ENCODE peak calls at places on chromosome 5, in ten cellular contexts. P is GM12865, V is ovary, Z is PC-3, F is neural crest cell, A is breast epithelium, R is fibroblast of pulmonary artery, X is Calu3, C is GM10248, Q is cardiac fibroblast. I is an unnamed sample.

GRCh38 chr5:125199968-125200841 is 453.8 kb upstream of the ZNF608 start:
- DNase-seq in F (peak), C (peak), V (no peak), P (no peak), X (no peak), R (peak), Q (no peak), A (no peak), Z (no peak), I (peak)

GRCh38 chr5:161167001-161167765 is 315.2 kb upstream of the ATP10B start:
- DNase-seq in X (no peak), R (no peak), Q (no peak), P (no peak), A (no peak), Z (no peak), C (no peak), V (no peak), F (no peak), I (no peak)

GRCh38 chr5:77012601-77013000 is 17.6 kb upstream of the AGGF1 start:
- DNase-seq in A (no peak), Z (peak), F (no peak), X (peak), V (no peak), P (no peak), Q (peak), C (no peak), R (no peak), I (no peak)

GRCh38 chr5:128213340-128213739 is 129.8 kb downstream of the SLC12A2 start:
- DNase-seq in A (no peak), F (peak), R (peak), Z (peak), X (peak), C (no peak), P (peak), Q (peak), V (peak), I (no peak)

GRCh38 chr5:4230531-4230904 is 634.9 kb downstream of the IRX1 start:
- DNase-seq in Q (no peak), Z (no peak), R (no peak), A (no peak), X (no peak), P (no peak), C (no peak), F (peak), V (no peak), I (no peak)

GRCh38 chr5:172102913-172103629 is 85.0 kb downstream of the STK10 start:
- DNase-seq in Q (peak), A (peak), Z (peak), V (peak), C (no peak), P (no peak), X (peak), R (peak), F (peak), I (no peak)

GRCh38 chr5:173496883-173497255 is 119.6 kb downstream of the BOD1 start:
- DNase-seq in X (no peak), F (no peak), Z (no peak), Q (no peak), R (no peak), C (no peak), P (no peak), V (no peak), A (no peak), I (no peak)

GRCh38 chr5:61758711-61759110 is 426.7 kb downstream of the ZSWIM6 start:
- DNase-seq in Z (no peak), Q (no peak), X (no peak), R (no peak), V (no peak), C (no peak), F (no peak), A (no peak), P (no peak), I (no peak)

GRCh38 chr5:133896446-133896845 is 72.0 kb downstream of the C5orf15 start:
- DNase-seq in F (no peak), V (no peak), P (no peak), Q (no peak), A (no peak), Z (no peak), C (no peak), X (no peak), R (no peak), I (no peak)

GRCh38 chr5:10600629-10601245 is 36.9 kb downstream of the ANKRD33B start:
- DNase-seq in Z (peak), R (no peak), X (no peak), F (no peak), Q (no peak), C (peak), A (no peak), P (peak), V (no peak), I (no peak)
- TF ChIP-seq CTCF in Z (peak), R (no peak), X (no peak), F (no peak), Q (no peak), C (no peak), A (no peak), P (no peak), V (no peak), I (no peak)

GRCh38 chr5:150562832-150563231 is 54.9 kb downstream of the NDST1 start:
- DNase-seq in F (peak), R (peak), A (no peak), C (no peak), Q (peak), Z (peak), V (no peak), P (peak), X (peak), I (peak)
- TF ChIP-seq CTCF in F (peak), R (peak), A (peak), C (peak), Q (peak), Z (peak), V (peak), P (peak), X (peak), I (peak)

DNA sequence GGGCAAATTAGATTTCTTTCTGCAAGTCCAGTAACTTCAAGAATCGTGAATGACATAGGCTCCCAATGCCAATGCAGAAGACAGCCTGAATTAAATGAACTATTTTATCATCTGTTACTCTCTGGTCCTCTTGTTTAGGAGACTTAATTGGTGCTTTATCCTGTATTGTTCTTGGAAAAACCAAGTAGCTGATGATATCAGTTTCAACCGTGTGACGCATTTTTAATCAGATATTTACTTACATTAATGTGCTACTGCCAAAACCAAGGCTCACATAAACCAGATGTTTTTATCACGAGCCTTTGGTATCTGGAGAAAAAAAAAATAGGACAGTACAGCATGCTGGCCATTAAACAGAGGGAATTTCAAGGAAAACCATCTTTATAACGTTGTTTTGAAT is 90.0 kb downstream of the ICE1 start:
- DNase-seq in F (no peak), V (no peak), A (no peak), X (no peak), Z (no peak), C (no peak), P (no peak), Q (no peak), R (no peak), I (no peak)
- TF ChIP-seq CTCF in F (no peak), V (no peak), A (no peak), X (no peak), Z (no peak), C (no peak), P (no peak), Q (no peak), R (no peak), I (no peak)

DNA sequence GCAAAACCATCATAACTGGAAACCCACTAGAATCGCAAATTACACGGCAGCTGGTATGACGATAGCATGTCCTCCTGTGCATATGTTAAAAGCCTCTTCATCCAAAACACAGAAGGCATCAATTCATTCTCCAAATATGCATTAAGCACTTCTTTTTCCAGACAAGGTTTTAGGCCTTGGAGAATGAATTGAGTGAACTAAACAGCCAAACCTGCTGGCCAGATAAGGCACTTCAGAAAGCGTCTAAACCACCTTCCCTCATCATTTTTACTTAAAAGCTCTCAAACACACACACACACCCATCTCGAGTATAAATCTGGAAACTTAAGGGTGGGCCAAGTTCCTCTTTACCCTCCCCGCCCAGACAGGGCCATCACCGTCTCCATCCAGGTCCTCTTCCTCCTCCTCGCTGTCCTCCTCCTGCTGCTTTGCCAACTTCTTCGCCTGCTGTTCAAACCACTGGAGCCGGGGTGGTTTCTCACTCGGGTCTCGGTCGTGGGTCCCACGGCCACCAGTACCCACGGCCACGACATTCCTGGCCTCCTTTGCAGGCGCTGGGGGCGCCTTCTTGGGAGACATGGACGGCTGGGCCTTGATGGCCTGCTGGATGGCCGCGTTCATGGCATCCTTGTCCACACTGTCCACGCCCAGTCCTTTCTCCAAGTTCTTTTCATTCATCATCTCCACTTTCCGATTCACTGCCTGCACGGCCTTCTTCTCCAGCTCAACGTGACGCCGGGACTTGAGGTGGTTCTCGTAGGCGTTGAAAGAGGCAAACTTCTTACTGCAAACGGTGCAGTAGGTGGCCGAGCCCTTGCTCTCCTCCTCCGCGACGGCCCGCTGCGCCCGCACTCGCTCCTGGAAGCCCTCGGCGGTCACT is 696 bp downstream of the ZNF622 start:
- DNase-seq in F (no peak), P (peak), Z (no peak), X (no peak), A (no peak), Q (no peak), V (no peak), R (no peak), C (no peak), I (no peak)
- TF ChIP-seq CTCF in F (no peak), P (peak), Z (peak), X (no peak), A (no peak), Q (peak), V (no peak), R (peak), C (no peak), I (no peak)

DNA sequence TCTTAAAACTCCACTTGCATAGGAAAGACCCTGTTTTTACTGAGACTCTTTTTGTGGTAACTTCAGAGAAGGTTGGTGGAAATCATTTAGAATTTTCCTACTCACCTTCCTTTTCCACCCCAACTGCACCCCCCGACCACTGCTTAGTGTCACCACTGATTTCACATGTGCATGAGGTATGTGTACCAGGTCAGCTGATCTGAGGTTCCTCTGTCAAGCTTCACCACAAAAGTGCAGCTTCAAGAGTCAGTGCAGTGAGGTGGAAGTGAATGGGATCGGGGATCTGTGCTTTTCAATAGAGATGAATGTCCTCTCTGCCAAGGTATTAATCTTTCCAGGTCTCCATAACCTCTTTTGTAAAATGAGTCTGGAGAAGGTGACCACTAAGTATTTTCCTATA is 260.5 kb upstream of the WWC1 start:
- DNase-seq in C (no peak), A (no peak), R (no peak), P (no peak), Q (no peak), Z (no peak), X (no peak), V (no peak), F (no peak), I (no peak)
- TF ChIP-seq CTCF in C (no peak), A (no peak), R (no peak), P (no peak), Q (no peak), Z (no peak), X (no peak), V (no peak), F (no peak), I (no peak)

GRCh38 chr5:7394889-7395431 is 978 bp upstream of the ADCY2 start:
- DNase-seq in Q (no peak), A (no peak), Z (no peak), F (peak), C (no peak), P (no peak), X (no peak), V (peak), R (no peak), I (no peak)
- TF ChIP-seq CTCF in Q (no peak), A (no peak), Z (no peak), F (peak), C (no peak), P (no peak), X (no peak), V (no peak), R (no peak), I (no peak)

GRCh38 chr5:149447373-149448367 is 68.6 kb upstream of the IL17B start:
- DNase-seq in F (no peak), P (no peak), A (no peak), Z (no peak), C (no peak), V (no peak), X (no peak), R (peak), Q (no peak), I (no peak)

GRCh38 chr5:149452007-149452664 is 73.0 kb upstream of the IL17B start:
- DNase-seq in X (peak), F (no peak), V (peak), P (no peak), C (no peak), A (no peak), Z (no peak), Q (peak), R (peak), I (peak)

GRCh38 chr5:149450199-149450598 is 71.1 kb upstream of the IL17B start:
- DNase-seq in A (peak), X (no peak), F (no peak), Q (peak), R (peak), V (peak), C (no peak), Z (no peak), P (no peak), I (no peak)

GRCh38 chr5:149445739-149446369 is 66.8 kb upstream of the IL17B start:
- DNase-seq in C (no peak), X (no peak), P (no peak), Q (peak), A (no peak), Z (peak), F (no peak), V (peak), R (peak), I (no peak)

DNA sequence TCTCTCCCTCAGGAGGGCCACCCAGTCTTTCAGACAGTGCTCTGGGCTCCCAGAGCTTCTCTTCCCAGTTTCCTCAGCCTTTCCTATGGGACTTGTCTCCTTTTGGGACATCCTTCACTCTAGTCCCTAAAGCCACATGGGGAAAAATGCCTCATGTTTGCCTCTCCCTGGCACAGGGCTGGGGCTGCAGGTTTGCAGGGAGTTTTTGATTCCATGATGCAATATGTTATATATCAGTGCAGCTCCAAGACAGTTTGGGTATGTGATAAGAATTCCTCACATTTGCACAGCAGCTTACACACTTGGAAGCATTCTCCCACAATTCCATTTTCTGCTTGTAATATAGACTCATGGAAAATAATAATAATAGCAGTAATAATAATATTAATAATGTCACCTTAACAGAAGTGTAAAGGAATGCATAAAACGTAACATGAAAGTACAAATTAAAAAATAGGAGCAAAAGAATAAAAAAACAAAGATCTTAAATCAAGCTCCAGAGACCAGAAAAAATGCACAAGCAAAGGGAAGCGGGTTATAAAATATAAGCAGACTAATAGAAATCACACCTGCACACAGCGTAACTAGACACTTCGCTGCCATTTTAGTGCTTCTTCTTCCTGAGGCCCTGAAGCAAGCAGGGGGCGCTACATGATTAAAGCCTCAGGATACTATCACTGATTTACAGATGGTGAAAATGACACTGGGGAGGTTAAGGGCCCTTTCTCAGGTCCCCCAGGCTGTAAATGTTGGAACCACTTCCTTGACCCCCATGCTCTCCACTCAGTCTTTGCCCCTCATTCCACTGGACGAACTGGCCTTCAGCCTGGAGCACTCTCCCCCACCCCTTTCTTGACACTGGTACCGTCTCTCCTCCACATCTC is 70.0 kb upstream of the IL17B start:
- DNase-seq in A (no peak), R (no peak), F (no peak), X (no peak), C (no peak), Q (peak), P (no peak), Z (peak), V (no peak), I (no peak)
- TF ChIP-seq CTCF in A (no peak), R (peak), F (peak), X (peak), C (peak), Q (peak), P (peak), Z (peak), V (no peak), I (peak)

GRCh38 chr5:13250450-13251291 is 693.8 kb downstream of the DNAH5 start:
- DNase-seq in C (peak), Z (peak), P (peak), F (no peak), A (no peak), X (no peak), R (no peak), V (no peak), Q (peak), I (no peak)
- TF ChIP-seq CTCF in C (peak), Z (peak), P (peak), F (peak), A (no peak), X (peak), R (peak), V (no peak), Q (peak), I (no peak)

GRCh38 chr5:39424751-39425524 is at the start of gene DAB2:
- DNase-seq in X (peak), V (peak), A (peak), P (no peak), C (peak), F (peak), Q (peak), R (peak), Z (peak), I (peak)
- TF ChIP-seq CTCF in X (peak), V (peak), A (peak), P (no peak), C (peak), F (peak), Q (peak), R (peak), Z (peak), I (peak)